ENCODE peak calls at places on chromosomes 16 and 17, in seven cellular contexts. B is NCI-H460, V is GM19239, L is stomach, F is HTR-8/SVneo, W is T-helper 1 cell, U is endothelial cell. R is an unnamed sample.

GRCh38 chr17:76024353-76024752 is 2.8 kb downstream of the EVPL start:
- DNase-seq in L (no peak), W (no peak), F (no peak), V (no peak), U (no peak), B (no peak), R (no peak)

GRCh38 chr16:9008335-9009260 is 44.9 kb upstream of the USP7 start:
- DNase-seq in F (peak), L (peak), B (peak), W (peak), U (peak), V (peak), R (peak)

GRCh38 chr17:74740641-74741387 is 3.8 kb downstream of the RAB37 start:
- DNase-seq in U (no peak), L (no peak), V (no peak), F (no peak), W (no peak), B (no peak), R (no peak)

GRCh38 chr17:22435231-22435974 is 743.1 kb downstream of the KCNJ18 start:
- DNase-seq in L (no peak), U (no peak), B (no peak), W (no peak), F (no peak), V (no peak), R (no peak)

GRCh38 chr17:43134774-43135453 is 9.8 kb upstream of the BRCA1 start:
- DNase-seq in L (no peak), V (no peak), W (no peak), U (no peak), F (no peak), B (no peak), R (no peak)

GRCh38 chr17:75685508-75685907 is 18.4 kb downstream of the SAP30BP start:
- DNase-seq in F (no peak), W (no peak), L (no peak), B (no peak), V (no peak), U (no peak), R (no peak)

GRCh38 chr16:678209-678857 is 1.9 kb upstream of the STUB1 start:
- DNase-seq in V (no peak), B (no peak), F (no peak), W (no peak), L (no peak), U (no peak), R (no peak)

GRCh38 chr17:10233157-10233556 is 34.8 kb upstream of the GAS7 start:
- DNase-seq in L (no peak), U (no peak), B (peak), W (no peak), F (no peak), V (no peak), R (no peak)

GRCh38 chr17:32849879-32850278 is 27.0 kb downstream of the MYO1D start:
- DNase-seq in U (no peak), V (no peak), B (no peak), L (no peak), F (no peak), W (no peak), R (no peak)

GRCh38 chr16:77111057-77111456 is 79.9 kb upstream of the MON1B start:
- DNase-seq in F (no peak), U (no peak), W (no peak), V (no peak), B (no peak), L (no peak), R (no peak)

GRCh38 chr17:39861235-39861634 is 2.9 kb downstream of the IKZF3 start:
- DNase-seq in V (no peak), W (no peak), L (no peak), B (no peak), U (no peak), F (no peak), R (no peak)

R was measured in Panc1.